ENCODE peak calls at places on chromosomes 7 and 10, in seven cellular contexts. One of them, this sample, is unnamed.

GRCh38 chr10:6592080-6592479 is 12.0 kb upstream of the PRKCQ start:
- DNase-seq in GM12865: no peak
- DNase-seq in AG04449: no peak
- DNase-seq in cardiac fibroblast: no peak
- DNase-seq in IMR-90: no peak
- DNase-seq in tibial nerve: no peak
- DNase-seq in fibroblast of pulmonary artery: no peak
- DNase-seq in this sample: no peak

GRCh38 chr7:117202511-117202910 is 120.3 kb downstream of the WNT2 start:
- DNase-seq in GM12865: no peak
- DNase-seq in AG04449: no peak
- DNase-seq in cardiac fibroblast: no peak
- DNase-seq in IMR-90: peak
- DNase-seq in tibial nerve: no peak
- DNase-seq in fibroblast of pulmonary artery: peak
- DNase-seq in this sample: no peak

GRCh38 chr7:92831716-92832622 is 4.4 kb downstream of the CDK6 start:
- DNase-seq in GM12865: peak
- DNase-seq in AG04449: peak
- DNase-seq in cardiac fibroblast: peak
- DNase-seq in IMR-90: peak
- DNase-seq in tibial nerve: no peak
- DNase-seq in fibroblast of pulmonary artery: peak
- DNase-seq in this sample: peak

GRCh38 chr10:15715619-15716227 is 4.0 kb downstream of the ITGA8 start:
- DNase-seq in GM12865: no peak
- DNase-seq in AG04449: no peak
- DNase-seq in cardiac fibroblast: peak
- DNase-seq in IMR-90: no peak
- DNase-seq in tibial nerve: no peak
- DNase-seq in fibroblast of pulmonary artery: peak
- DNase-seq in this sample: no peak

GRCh38 chr7:75977741-75978140 is 16.7 kb downstream of the TMEM120A start:
- DNase-seq in GM12865: no peak
- DNase-seq in AG04449: no peak
- DNase-seq in cardiac fibroblast: peak
- DNase-seq in IMR-90: no peak
- DNase-seq in tibial nerve: no peak
- DNase-seq in fibroblast of pulmonary artery: peak
- DNase-seq in this sample: no peak

GRCh38 chr10:80599424-80599847 is 61.7 kb downstream of the SH2D4B start:
- DNase-seq in GM12865: peak
- DNase-seq in AG04449: no peak
- DNase-seq in cardiac fibroblast: peak
- DNase-seq in IMR-90: peak
- DNase-seq in tibial nerve: no peak
- DNase-seq in fibroblast of pulmonary artery: peak
- DNase-seq in this sample: no peak

GRCh38 chr10:25117757-25118156 is 57.0 kb upstream of the GPR158 start:
- DNase-seq in GM12865: no peak
- DNase-seq in AG04449: no peak
- DNase-seq in cardiac fibroblast: peak
- DNase-seq in IMR-90: no peak
- DNase-seq in tibial nerve: no peak
- DNase-seq in fibroblast of pulmonary artery: peak
- DNase-seq in this sample: no peak

GRCh38 chr10:95382174-95382573 is 91.4 kb upstream of the PDLIM1 start:
- DNase-seq in GM12865: no peak
- DNase-seq in AG04449: no peak
- DNase-seq in cardiac fibroblast: no peak
- DNase-seq in IMR-90: no peak
- DNase-seq in tibial nerve: no peak
- DNase-seq in fibroblast of pulmonary artery: no peak
- DNase-seq in this sample: no peak

GRCh38 chr7:121300685-121301084 is 28.1 kb upstream of the WNT16 start:
- DNase-seq in GM12865: no peak
- DNase-seq in AG04449: no peak
- DNase-seq in cardiac fibroblast: no peak
- DNase-seq in IMR-90: no peak
- DNase-seq in tibial nerve: no peak
- DNase-seq in fibroblast of pulmonary artery: no peak
- DNase-seq in this sample: no peak

GRCh38 chr7:11985971-11986370 is 154.0 kb upstream of the THSD7A start:
- DNase-seq in GM12865: no peak
- DNase-seq in AG04449: no peak
- DNase-seq in cardiac fibroblast: no peak
- DNase-seq in IMR-90: no peak
- DNase-seq in tibial nerve: no peak
- DNase-seq in fibroblast of pulmonary artery: no peak
- DNase-seq in this sample: no peak

GRCh38 chr7:100546129-100546867 is 7.3 kb downstream of the AGFG2 start:
- DNase-seq in GM12865: peak
- DNase-seq in AG04449: no peak
- DNase-seq in cardiac fibroblast: no peak
- DNase-seq in IMR-90: no peak
- DNase-seq in tibial nerve: no peak
- DNase-seq in fibroblast of pulmonary artery: no peak
- DNase-seq in this sample: no peak

GRCh38 chr7:151993977-151994676 is 31.3 kb upstream of the GALNT11 start:
- DNase-seq in GM12865: peak
- DNase-seq in AG04449: no peak
- DNase-seq in cardiac fibroblast: no peak
- DNase-seq in IMR-90: no peak
- DNase-seq in tibial nerve: no peak
- DNase-seq in fibroblast of pulmonary artery: no peak
- DNase-seq in this sample: no peak

GRCh38 chr10:84341983-84342382 is 13.6 kb downstream of the CCSER2 start:
- DNase-seq in GM12865: no peak
- DNase-seq in AG04449: no peak
- DNase-seq in cardiac fibroblast: no peak
- DNase-seq in IMR-90: no peak
- DNase-seq in tibial nerve: no peak
- DNase-seq in fibroblast of pulmonary artery: no peak
- DNase-seq in this sample: no peak

GRCh38 chr10:11080564-11080984 is 62.9 kb downstream of the CELF2 start:
- DNase-seq in GM12865: peak
- DNase-seq in AG04449: no peak
- DNase-seq in cardiac fibroblast: no peak
- DNase-seq in IMR-90: no peak
- DNase-seq in tibial nerve: no peak
- DNase-seq in fibroblast of pulmonary artery: no peak
- DNase-seq in this sample: no peak

GRCh38 chr7:150417863-150418262 is 32.6 kb upstream of the GIMAP8 start:
- DNase-seq in GM12865: no peak
- DNase-seq in AG04449: no peak
- DNase-seq in cardiac fibroblast: no peak
- DNase-seq in IMR-90: no peak
- DNase-seq in tibial nerve: no peak
- DNase-seq in fibroblast of pulmonary artery: no peak
- DNase-seq in this sample: no peak

GRCh38 chr10:7945469-7946187 is 108.9 kb upstream of the GATA3 start:
- DNase-seq in GM12865: no peak
- DNase-seq in AG04449: no peak
- DNase-seq in cardiac fibroblast: no peak
- DNase-seq in IMR-90: peak
- DNase-seq in tibial nerve: no peak
- DNase-seq in fibroblast of pulmonary artery: no peak
- DNase-seq in this sample: no peak

GRCh38 chr10:74190494-74190893 is 39.5 kb downstream of the ADK start:
- DNase-seq in GM12865: no peak
- DNase-seq in AG04449: no peak
- DNase-seq in cardiac fibroblast: peak
- DNase-seq in IMR-90: peak
- DNase-seq in tibial nerve: no peak
- DNase-seq in fibroblast of pulmonary artery: no peak
- DNase-seq in this sample: no peak

GRCh38 chr7:92485974-92486373 is 8.2 kb upstream of the ERVW-1 start:
- DNase-seq in GM12865: no peak
- DNase-seq in AG04449: no peak
- DNase-seq in cardiac fibroblast: no peak
- DNase-seq in IMR-90: no peak
- DNase-seq in tibial nerve: no peak
- DNase-seq in fibroblast of pulmonary artery: no peak
- DNase-seq in this sample: no peak

GRCh38 chr7:137908106-137908505 is 61.3 kb upstream of the DGKI start:
- DNase-seq in GM12865: no peak
- DNase-seq in AG04449: no peak
- DNase-seq in cardiac fibroblast: no peak
- DNase-seq in IMR-90: no peak
- DNase-seq in tibial nerve: no peak
- DNase-seq in fibroblast of pulmonary artery: no peak
- DNase-seq in this sample: no peak

GRCh38 chr10:30791197-30791611 is 161.7 kb upstream of the LYZL2 start:
- DNase-seq in GM12865: no peak
- DNase-seq in AG04449: no peak
- DNase-seq in cardiac fibroblast: no peak
- DNase-seq in IMR-90: no peak
- DNase-seq in tibial nerve: no peak
- DNase-seq in fibroblast of pulmonary artery: no peak
- DNase-seq in this sample: no peak

GRCh38 chr7:106012935-106013439 is 49.9 kb downstream of the CDHR3 start:
- DNase-seq in GM12865: no peak
- DNase-seq in AG04449: peak
- DNase-seq in cardiac fibroblast: peak
- DNase-seq in IMR-90: peak
- DNase-seq in tibial nerve: no peak
- DNase-seq in fibroblast of pulmonary artery: peak
- DNase-seq in this sample: peak

GRCh38 chr7:26078437-26079362 is 73.3 kb upstream of the NFE2L3 start:
- DNase-seq in GM12865: peak
- DNase-seq in AG04449: no peak
- DNase-seq in cardiac fibroblast: peak
- DNase-seq in IMR-90: no peak
- DNase-seq in tibial nerve: peak
- DNase-seq in fibroblast of pulmonary artery: peak
- DNase-seq in this sample: no peak

GRCh38 chr10:93859049-93859655 is 34.6 kb upstream of the SLC35G1 start:
- DNase-seq in GM12865: peak
- DNase-seq in AG04449: no peak
- DNase-seq in cardiac fibroblast: peak
- DNase-seq in IMR-90: peak
- DNase-seq in tibial nerve: no peak
- DNase-seq in fibroblast of pulmonary artery: peak
- DNase-seq in this sample: no peak

GRCh38 chr7:121395494-121395960 is 581 bp downstream of the FAM3C start:
- DNase-seq in GM12865: peak
- DNase-seq in AG04449: no peak
- DNase-seq in cardiac fibroblast: no peak
- DNase-seq in IMR-90: peak
- DNase-seq in tibial nerve: no peak
- DNase-seq in fibroblast of pulmonary artery: peak
- DNase-seq in this sample: peak

GRCh38 chr7:83524286-83525075 is 124.5 kb downstream of the SEMA3E start:
- DNase-seq in GM12865: no peak
- DNase-seq in AG04449: no peak
- DNase-seq in cardiac fibroblast: no peak
- DNase-seq in IMR-90: peak
- DNase-seq in tibial nerve: no peak
- DNase-seq in fibroblast of pulmonary artery: no peak
- DNase-seq in this sample: no peak

GRCh38 chr10:95445223-95445836 is 115.8 kb downstream of the SORBS1 start:
- DNase-seq in GM12865: no peak
- DNase-seq in AG04449: peak
- DNase-seq in cardiac fibroblast: peak
- DNase-seq in IMR-90: peak
- DNase-seq in tibial nerve: no peak
- DNase-seq in fibroblast of pulmonary artery: peak
- DNase-seq in this sample: peak

GRCh38 chr7:131183611-131184119 is 144.0 kb upstream of the MKLN1 start:
- DNase-seq in GM12865: peak
- DNase-seq in AG04449: no peak
- DNase-seq in cardiac fibroblast: peak
- DNase-seq in IMR-90: peak
- DNase-seq in tibial nerve: no peak
- DNase-seq in fibroblast of pulmonary artery: no peak
- DNase-seq in this sample: no peak

GRCh38 chr7:21426286-21426957 is 1.5 kb upstream of the SP4 start:
- DNase-seq in GM12865: peak
- DNase-seq in AG04449: no peak
- DNase-seq in cardiac fibroblast: peak
- DNase-seq in IMR-90: no peak
- DNase-seq in tibial nerve: no peak
- DNase-seq in fibroblast of pulmonary artery: peak
- DNase-seq in this sample: no peak

GRCh38 chr10:117138838-117139580 is 939 bp upstream of the VAX1 start:
- DNase-seq in GM12865: no peak
- DNase-seq in AG04449: no peak
- DNase-seq in cardiac fibroblast: no peak
- DNase-seq in IMR-90: no peak
- DNase-seq in tibial nerve: no peak
- DNase-seq in fibroblast of pulmonary artery: no peak
- DNase-seq in this sample: no peak

GRCh38 chr10:28179490-28180099 is 123.3 kb downstream of the MPP7 start:
- DNase-seq in GM12865: peak
- DNase-seq in AG04449: no peak
- DNase-seq in cardiac fibroblast: peak
- DNase-seq in IMR-90: peak
- DNase-seq in tibial nerve: no peak
- DNase-seq in fibroblast of pulmonary artery: peak
- DNase-seq in this sample: peak

GRCh38 chr7:37853468-37853867 is 5.1 kb downstream of the NME8 start:
- DNase-seq in GM12865: peak
- DNase-seq in AG04449: no peak
- DNase-seq in cardiac fibroblast: no peak
- DNase-seq in IMR-90: no peak
- DNase-seq in tibial nerve: no peak
- DNase-seq in fibroblast of pulmonary artery: peak
- DNase-seq in this sample: no peak
- TF ChIP-seq CTCF in GM12865: peak
- TF ChIP-seq CTCF in AG04449: no peak
- TF ChIP-seq CTCF in cardiac fibroblast: peak
- TF ChIP-seq CTCF in IMR-90: no peak
- TF ChIP-seq CTCF in tibial nerve: no peak
- TF ChIP-seq CTCF in fibroblast of pulmonary artery: peak
- TF ChIP-seq CTCF in this sample: peak

GRCh38 chr7:97006951-97007861 is 1.9 kb downstream of the DLX6 start:
- DNase-seq in GM12865: no peak
- DNase-seq in AG04449: no peak
- DNase-seq in cardiac fibroblast: no peak
- DNase-seq in IMR-90: no peak
- DNase-seq in tibial nerve: no peak
- DNase-seq in fibroblast of pulmonary artery: no peak
- DNase-seq in this sample: no peak
- H3K4me3 ChIP-seq in GM12865: no peak
- H3K4me3 ChIP-seq in AG04449: no peak
- H3K4me3 ChIP-seq in cardiac fibroblast: no peak
- H3K4me3 ChIP-seq in IMR-90: no peak
- H3K4me3 ChIP-seq in tibial nerve: no peak
- H3K4me3 ChIP-seq in fibroblast of pulmonary artery: no peak
- H3K4me3 ChIP-seq in this sample: no peak

GRCh38 chr7:85851571-85852193 is 664.8 kb upstream of the SEMA3D start:
- DNase-seq in GM12865: peak
- DNase-seq in AG04449: peak
- DNase-seq in cardiac fibroblast: peak
- DNase-seq in IMR-90: peak
- DNase-seq in tibial nerve: no peak
- DNase-seq in fibroblast of pulmonary artery: peak
- DNase-seq in this sample: peak
- TF ChIP-seq CTCF in GM12865: peak
- TF ChIP-seq CTCF in AG04449: peak
- TF ChIP-seq CTCF in cardiac fibroblast: peak
- TF ChIP-seq CTCF in IMR-90: peak
- TF ChIP-seq CTCF in tibial nerve: peak
- TF ChIP-seq CTCF in fibroblast of pulmonary artery: peak
- TF ChIP-seq CTCF in this sample: no peak

GRCh38 chr7:45901566-45901965 is 13.3 kb downstream of the IGFBP1 start:
- DNase-seq in GM12865: no peak
- DNase-seq in AG04449: no peak
- DNase-seq in cardiac fibroblast: no peak
- DNase-seq in IMR-90: no peak
- DNase-seq in tibial nerve: no peak
- DNase-seq in fibroblast of pulmonary artery: no peak
- DNase-seq in this sample: no peak
- H3K4me3 ChIP-seq in GM12865: no peak
- H3K4me3 ChIP-seq in AG04449: no peak
- H3K4me3 ChIP-seq in cardiac fibroblast: no peak
- H3K4me3 ChIP-seq in IMR-90: no peak
- H3K4me3 ChIP-seq in tibial nerve: no peak
- H3K4me3 ChIP-seq in fibroblast of pulmonary artery: no peak
- H3K4me3 ChIP-seq in this sample: no peak

This sample was measured in astrocyte of the cerebellum.